ENCODE peak calls at places on chromosomes 1 and 21, in five cellular contexts. One of them, this sample, is unnamed.

GRCh38 chr21:45932922-45933502 is 48.6 kb upstream of the COL6A1 start:
- DNase-seq in endothelial cell: no peak
- DNase-seq in HFF-Myc: no peak
- DNase-seq in uterus: no peak
- DNase-seq in adrenal gland: no peak
- DNase-seq in this sample: no peak

GRCh38 chr1:212671342-212672031 is 28.2 kb downstream of the BATF3 start:
- DNase-seq in endothelial cell: no peak
- DNase-seq in HFF-Myc: no peak
- DNase-seq in uterus: peak; percentile 50
- DNase-seq in adrenal gland: peak; percentile 35
- DNase-seq in this sample: no peak

GRCh38 chr1:22889213-22889827 is 83.3 kb downstream of the LACTBL1 start:
- DNase-seq in HFF-Myc: no peak
- DNase-seq in endothelial cell: peak; percentile 33
- DNase-seq in adrenal gland: peak; percentile 24
- DNase-seq in uterus: no peak
- DNase-seq in this sample: peak; percentile 25

GRCh38 chr1:206551985-206552325 is 44.6 kb downstream of the RASSF5 start:
- DNase-seq in HFF-Myc: no peak
- DNase-seq in adrenal gland: no peak
- DNase-seq in uterus: no peak
- DNase-seq in endothelial cell: no peak
- DNase-seq in this sample: no peak

GRCh38 chr1:64917328-64917861 is 49.0 kb downstream of the JAK1 start:
- DNase-seq in uterus: peak; percentile 48
- DNase-seq in HFF-Myc: peak; percentile 89
- DNase-seq in endothelial cell: peak; percentile 14
- DNase-seq in adrenal gland: peak; percentile 28
- DNase-seq in this sample: no peak

GRCh38 chr1:227938911-227939790 is 8.6 kb downstream of the WNT9A start:
- DNase-seq in adrenal gland: no peak
- DNase-seq in uterus: no peak
- DNase-seq in HFF-Myc: no peak
- DNase-seq in endothelial cell: no peak
- DNase-seq in this sample: no peak

GRCh38 chr1:201715801-201716741 is 112.9 kb upstream of the IPO9 start:
- DNase-seq in uterus: no peak
- DNase-seq in adrenal gland: no peak
- DNase-seq in HFF-Myc: no peak
- DNase-seq in endothelial cell: no peak
- DNase-seq in this sample: no peak

GRCh38 chr1:222225171-222225570 is 322.7 kb downstream of the HHIPL2 start:
- DNase-seq in endothelial cell: no peak
- DNase-seq in uterus: no peak
- DNase-seq in adrenal gland: no peak
- DNase-seq in HFF-Myc: no peak
- DNase-seq in this sample: no peak

GRCh38 chr1:4616831-4617465 is 37.5 kb upstream of the AJAP1 start:
- DNase-seq in uterus: no peak
- DNase-seq in adrenal gland: no peak
- DNase-seq in HFF-Myc: no peak
- DNase-seq in endothelial cell: no peak
- DNase-seq in this sample: no peak

GRCh38 chr1:23450894-23451293 is 26.3 kb upstream of the TCEA3 start:
- DNase-seq in adrenal gland: no peak
- DNase-seq in uterus: no peak
- DNase-seq in endothelial cell: no peak
- DNase-seq in HFF-Myc: no peak
- DNase-seq in this sample: no peak

GRCh38 chr1:51861669-51862068 is 16.9 kb downstream of the NRDC start:
- DNase-seq in uterus: no peak
- DNase-seq in endothelial cell: no peak
- DNase-seq in adrenal gland: no peak
- DNase-seq in HFF-Myc: no peak
- DNase-seq in this sample: no peak

GRCh38 chr1:207832796-207833195 is 78.1 kb downstream of the CD34 start:
- DNase-seq in HFF-Myc: no peak
- DNase-seq in uterus: no peak
- DNase-seq in endothelial cell: no peak
- DNase-seq in adrenal gland: no peak
- DNase-seq in this sample: no peak

GRCh38 chr1:33143698-33144097 is 38.1 kb downstream of the TRIM62 start:
- DNase-seq in HFF-Myc: no peak
- DNase-seq in adrenal gland: no peak
- DNase-seq in endothelial cell: no peak
- DNase-seq in uterus: no peak
- DNase-seq in this sample: no peak

GRCh38 chr21:17146426-17146825 is 366.4 kb upstream of the CXADR start:
- DNase-seq in endothelial cell: no peak
- DNase-seq in uterus: no peak
- DNase-seq in adrenal gland: no peak
- DNase-seq in HFF-Myc: no peak
- DNase-seq in this sample: no peak

GRCh38 chr1:115969509-115969908 is 6.8 kb upstream of the SLC22A15 start:
- DNase-seq in adrenal gland: no peak
- DNase-seq in endothelial cell: peak; percentile 45
- DNase-seq in uterus: no peak
- DNase-seq in HFF-Myc: no peak
- DNase-seq in this sample: peak; percentile 79

GRCh38 chr1:113990541-113990940 is 11.3 kb downstream of the OLFML3 start:
- DNase-seq in endothelial cell: no peak
- DNase-seq in HFF-Myc: no peak
- DNase-seq in uterus: no peak
- DNase-seq in adrenal gland: no peak
- DNase-seq in this sample: no peak

GRCh38 chr1:26084091-26084561 is 16.7 kb upstream of the TRIM63 start:
- DNase-seq in adrenal gland: no peak
- DNase-seq in uterus: no peak
- DNase-seq in endothelial cell: no peak
- DNase-seq in HFF-Myc: no peak
- DNase-seq in this sample: no peak

GRCh38 chr1:62312698-62313097 is 6.5 kb downstream of the KANK4 start:
- DNase-seq in endothelial cell: no peak
- DNase-seq in HFF-Myc: no peak
- DNase-seq in adrenal gland: no peak
- DNase-seq in uterus: no peak
- DNase-seq in this sample: no peak

GRCh38 chr21:37877888-37878684 is 38.2 kb downstream of the KCNJ6 start:
- DNase-seq in uterus: no peak
- DNase-seq in endothelial cell: no peak
- DNase-seq in HFF-Myc: no peak
- DNase-seq in adrenal gland: no peak
- DNase-seq in this sample: no peak

This sample was measured in HAP-1.